ENCODE peak calls at places on chromosomes 7 and 10, in five cellular contexts. Q, P, Y, S and C are unnamed samples. For H3K27me3, the result is how much of the 10 kb centered on the place peaks cover.

GRCh38 chr7:22945584-22945983 is 68.3 kb downstream of the HYCC1 start:
- DNase-seq in Q (peak), Y (no peak), P (no peak), S (no peak), C (no peak)

GRCh38 chr7:101814081-101814995 is 3.1 kb upstream of the CUX1 start:
- DNase-seq in S (peak), P (peak), Q (no peak), Y (peak), C (no peak)

GRCh38 chr10:125084191-125085186 is 75.9 kb downstream of the CTBP2 start:
- DNase-seq in P (peak), Q (peak), Y (peak), S (peak), C (peak)

GRCh38 chr10:131691481-131692090 is 209.2 kb upstream of the PPP2R2D start:
- DNase-seq in Y (no peak), S (no peak), Q (no peak), P (no peak), C (no peak)

GRCh38 chr10:119162121-119162520 is 3.4 kb downstream of the SFXN4 start:
- DNase-seq in P (no peak), Y (no peak), Q (no peak), S (no peak), C (no peak)

GRCh38 chr7:157846281-157846680 is 509.5 kb downstream of the DNAJB6 start:
- DNase-seq in P (no peak), S (no peak), Y (no peak), Q (no peak), C (no peak)

GRCh38 chr10:132142396-132143161 is 44.2 kb upstream of the DPYSL4 start:
- DNase-seq in Y (peak), P (peak), Q (no peak), S (peak), C (no peak)

GRCh38 chr10:58016614-58017013 is 251.1 kb downstream of the IPMK start:
- DNase-seq in Y (no peak), P (no peak), Q (no peak), S (no peak), C (no peak)

GRCh38 chr7:158574308-158575036 is 13.2 kb downstream of the PTPRN2 start:
- DNase-seq in Y (no peak), P (no peak), Q (no peak), S (no peak), C (no peak)

GRCh38 chr7:75969704-75970498 is 24.5 kb downstream of the TMEM120A start:
- DNase-seq in Y (no peak), Q (no peak), P (no peak), S (no peak), C (no peak)

GRCh38 chr10:133394064-133394663 is at the start of gene MTG1:
- DNase-seq in P (peak), Y (peak), S (peak), Q (peak), C (peak)

DNA sequence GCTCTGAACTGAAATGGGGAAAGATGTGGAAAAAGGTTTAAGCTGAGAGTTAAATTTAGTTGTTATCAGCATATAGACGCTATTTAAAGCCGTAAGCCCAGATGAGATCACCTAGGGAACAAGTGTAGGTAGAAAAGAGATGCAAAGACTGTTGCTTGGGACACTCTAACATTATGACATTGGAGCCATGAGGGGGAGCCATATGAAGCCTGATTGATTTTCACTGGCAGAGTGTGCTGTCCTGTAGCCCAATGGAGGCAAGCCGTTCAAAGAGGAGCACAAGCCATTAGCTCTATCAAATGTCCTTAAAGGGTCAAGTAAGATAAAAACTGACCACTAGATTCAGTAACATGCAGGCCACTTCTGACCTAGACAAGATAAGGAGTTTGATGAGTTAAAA is 223.3 kb downstream of the TWIST1 start:
- DNase-seq in P (no peak), Y (no peak), S (no peak), Q (no peak), C (no peak)
- H3K4me3 ChIP-seq in P (no peak), Y (no peak), S (no peak), Q (no peak), C (no peak)

DNA sequence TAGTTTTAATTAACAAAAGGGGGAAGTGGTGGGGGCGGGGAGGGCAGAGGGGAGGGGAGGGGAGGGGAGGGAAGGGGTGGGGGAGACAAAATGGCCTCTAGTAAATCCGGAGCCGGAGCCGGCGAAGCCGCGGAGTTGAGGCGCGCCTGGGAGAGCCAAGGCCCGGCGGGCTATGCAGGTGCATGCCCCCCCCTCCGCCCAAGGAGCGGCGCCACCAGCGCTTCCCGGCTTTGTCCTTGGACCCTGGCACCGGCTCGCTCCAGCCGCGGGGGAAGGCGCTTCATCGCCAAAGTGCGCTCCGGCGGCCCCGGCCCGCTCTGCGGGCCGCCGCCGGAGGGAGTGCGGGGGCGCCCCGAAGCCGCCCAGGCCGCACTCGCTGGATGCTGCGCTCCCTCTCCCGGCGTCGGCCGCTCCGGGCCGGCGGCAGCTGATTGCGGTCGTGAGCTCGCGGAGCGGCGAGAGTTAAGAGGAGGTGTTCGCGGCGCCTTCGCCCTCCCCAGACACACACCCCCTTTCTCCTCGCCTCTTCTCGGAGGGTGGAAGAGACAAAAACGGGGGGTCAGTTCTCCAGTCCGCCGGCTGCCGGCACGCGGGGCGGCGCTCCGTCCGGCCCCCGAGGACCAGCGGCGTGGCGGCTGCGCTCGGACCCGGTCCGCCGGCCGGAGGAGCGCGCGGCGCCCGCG is at the start of gene LRRC4:
- DNase-seq in S (peak), P (peak), Y (peak), Q (peak), C (no peak)
- TF ChIP-seq CTCF in S (no peak), P (no peak), Y (peak), Q (no peak), C (no peak)

GRCh38 chr7:155459867-155460461 is 2.0 kb downstream of the EN2 start:
- DNase-seq in Y (no peak), S (no peak), Q (no peak), P (no peak), C (no peak)

GRCh38 chr7:155462163-155462735 is 4.3 kb downstream of the EN2 start:
- DNase-seq in Y (no peak), Q (no peak), S (no peak), P (no peak), C (no peak)

GRCh38 chr7:155463114-155463811 is 5.3 kb downstream of the EN2 start:
- DNase-seq in Y (no peak), P (no peak), Q (no peak), S (no peak), C (no peak)

GRCh38 chr7:155460926-155461613 is 3.1 kb downstream of the EN2 start:
- DNase-seq in Y (no peak), S (no peak), P (no peak), Q (no peak), C (no peak)

GRCh38 chr7:155461631-155462030 is 3.7 kb downstream of the EN2 start:
- DNase-seq in P (no peak), S (no peak), Q (no peak), Y (no peak), C (no peak)
- H3K27me3 ChIP-seq in P (half or more), S (under half), Q (half or more), Y (half or more), C (half or more)

GRCh38 chr10:72953687-72954086 is 919 bp downstream of the PLA2G12B start:
- DNase-seq in S (no peak), Y (peak), Q (no peak), P (no peak), C (no peak)

GRCh38 chr10:72951760-72952159 is 2.8 kb downstream of the PLA2G12B start:
- DNase-seq in S (no peak), P (no peak), Q (no peak), Y (peak), C (no peak)

GRCh38 chr10:72954230-72954595 is 393 bp downstream of the PLA2G12B start:
- DNase-seq in Q (no peak), P (no peak), Y (no peak), S (no peak), C (no peak)

GRCh38 chr10:72952901-72953223 is 1.7 kb downstream of the PLA2G12B start:
- DNase-seq in Y (peak), S (no peak), Q (no peak), P (no peak), C (no peak)

DNA sequence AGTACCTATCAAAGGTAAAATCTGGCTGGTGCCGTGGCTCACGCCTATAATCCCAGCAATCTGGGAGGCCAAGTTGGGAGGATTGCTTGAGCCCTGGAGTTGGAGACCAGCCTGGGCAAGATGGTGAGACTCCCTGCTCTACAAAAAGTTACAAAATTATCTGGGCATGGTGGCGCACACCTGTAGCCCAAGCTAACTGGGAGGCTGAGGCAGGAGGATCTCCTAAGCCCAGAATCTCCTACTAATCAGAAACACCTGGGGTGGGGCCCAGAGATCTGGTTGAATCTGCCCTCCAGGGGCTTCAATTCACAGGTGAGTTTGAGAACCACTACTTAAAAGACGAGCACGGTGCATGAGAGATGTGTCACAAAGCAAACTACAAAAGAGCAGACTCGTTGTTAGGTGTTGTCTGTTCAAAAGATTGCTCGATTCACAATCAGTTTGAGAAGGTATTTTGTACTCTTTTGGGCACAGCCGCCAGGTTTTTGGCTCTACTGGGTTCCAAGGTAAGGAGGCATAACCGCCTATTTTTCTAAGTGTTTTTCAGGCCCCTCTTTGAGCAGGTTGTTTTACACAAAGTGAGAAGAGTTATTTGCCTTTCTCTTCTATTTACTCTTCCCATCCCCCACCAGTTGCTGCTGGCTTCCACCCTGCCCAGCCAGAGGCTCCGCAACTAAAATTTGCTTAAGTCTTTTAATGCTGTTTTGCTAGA is 2.3 kb downstream of the PLA2G12B start:
- DNase-seq in Q (no peak), Y (peak), S (no peak), P (no peak), C (no peak)
- H3K4me3 ChIP-seq in Q (no peak), Y (no peak), S (no peak), P (no peak), C (no peak)

GRCh38 chr10:94963901-94964300 is 25.4 kb downstream of the CYP2C9 start:
- DNase-seq in S (no peak), Y (peak), P (no peak), Q (peak), C (no peak)
- TF ChIP-seq CTCF in S (no peak), Y (peak), P (peak), Q (peak), C (peak)

GRCh38 chr7:108419961-108420360 is 36.3 kb downstream of the NRCAM start:
- DNase-seq in P (no peak), Q (peak), S (no peak), Y (no peak), C (no peak)

GRCh38 chr7:108415821-108416536 is 40.3 kb downstream of the NRCAM start:
- DNase-seq in Q (peak), S (no peak), P (no peak), Y (no peak), C (no peak)

GRCh38 chr7:108417926-108418325 is 38.3 kb downstream of the NRCAM start:
- DNase-seq in Q (peak), P (no peak), Y (no peak), S (no peak), C (no peak)

GRCh38 chr7:108418941-108419340 is 37.3 kb downstream of the NRCAM start:
- DNase-seq in P (no peak), Q (no peak), Y (no peak), S (no peak), C (no peak)

DNA sequence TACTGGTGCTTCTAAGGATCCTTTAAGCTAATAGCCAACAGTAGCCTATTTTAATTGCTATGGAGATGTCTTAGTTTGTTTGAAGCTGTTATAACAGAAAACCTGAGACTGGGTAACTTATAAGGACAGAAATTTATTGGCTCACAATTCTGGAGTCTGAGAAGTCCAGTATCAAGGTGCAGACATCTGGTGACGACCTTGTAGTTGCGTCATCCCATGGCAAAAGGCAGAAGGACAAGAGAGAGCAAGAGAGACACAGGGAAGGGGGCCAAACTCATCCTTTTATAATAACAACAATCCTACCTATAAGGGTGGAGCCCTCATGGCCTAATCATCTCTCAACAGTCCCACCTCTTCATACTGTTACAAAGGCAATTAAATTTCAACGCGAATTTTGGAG is 39.1 kb downstream of the NRCAM start:
- DNase-seq in Y (no peak), P (no peak), S (no peak), Q (no peak), C (no peak)
- H3K27me3 ChIP-seq in Y (under half), P (under half), S (under half), Q (under half), C (under half)

GRCh38 chr7:122314284-122314683 is 9.7 kb upstream of the FEZF1 start:
- DNase-seq in Q (no peak), P (no peak), S (no peak), Y (no peak), C (no peak)
- H3K4me3 ChIP-seq in Q (no peak), P (no peak), S (no peak), Y (no peak), C (no peak)

GRCh38 chr10:71303569-71303907 is 15.5 kb upstream of the SLC29A3 start:
- DNase-seq in S (no peak), Q (no peak), P (no peak), Y (no peak), C (no peak)
- TF ChIP-seq CTCF in S (no peak), Q (no peak), P (no peak), Y (no peak), C (no peak)

GRCh38 chr10:116251602-116252395 is 21.2 kb downstream of the GFRA1 start:
- DNase-seq in Q (no peak), P (no peak), Y (no peak), S (no peak), C (no peak)
- H3K27me3 ChIP-seq in Q (under half), P (under half), Y (under half), S (under half), C (under half)